ENCODE peak calls at places on chromosomes 16 and 17, in ten cellular contexts. One of them, this sample, is unnamed.

GRCh38 chr16:4982056-4982867 is 24.1 kb downstream of the SEC14L5 start:
- DNase-seq in stomach: no peak
- DNase-seq in SK-N-SH: no peak
- DNase-seq in transverse colon: no peak
- DNase-seq in prostate gland: no peak
- DNase-seq in endothelial cell of umbilical vein: no peak
- DNase-seq in breast epithelium: no peak
- DNase-seq in GM12891: no peak
- DNase-seq in GM12892: no peak
- DNase-seq in upper lobe of left lung: no peak
- DNase-seq in this sample: no peak

GRCh38 chr17:6446516-6447100 is 2.4 kb downstream of the PIMREG start:
- DNase-seq in endothelial cell of umbilical vein: no peak
- DNase-seq in transverse colon: no peak
- DNase-seq in breast epithelium: no peak
- DNase-seq in stomach: no peak
- DNase-seq in SK-N-SH: no peak
- DNase-seq in upper lobe of left lung: no peak
- DNase-seq in GM12891: no peak
- DNase-seq in GM12892: no peak
- DNase-seq in prostate gland: no peak
- DNase-seq in this sample: no peak

GRCh38 chr17:10205549-10206185 is 7.3 kb upstream of the GAS7 start:
- DNase-seq in GM12892: no peak
- DNase-seq in stomach: no peak
- DNase-seq in prostate gland: no peak
- DNase-seq in GM12891: no peak
- DNase-seq in transverse colon: no peak
- DNase-seq in SK-N-SH: no peak
- DNase-seq in upper lobe of left lung: no peak
- DNase-seq in endothelial cell of umbilical vein: no peak
- DNase-seq in breast epithelium: no peak
- DNase-seq in this sample: no peak

GRCh38 chr16:20878682-20879147 is 21.4 kb downstream of the DCUN1D3 start:
- DNase-seq in prostate gland: no peak
- DNase-seq in GM12891: no peak
- DNase-seq in transverse colon: no peak
- DNase-seq in stomach: no peak
- DNase-seq in SK-N-SH: no peak
- DNase-seq in breast epithelium: no peak
- DNase-seq in GM12892: no peak
- DNase-seq in upper lobe of left lung: no peak
- DNase-seq in endothelial cell of umbilical vein: no peak
- DNase-seq in this sample: no peak

GRCh38 chr17:18910881-18911280 is 41.1 kb upstream of the SLC5A10 start:
- DNase-seq in GM12891: no peak
- DNase-seq in endothelial cell of umbilical vein: no peak
- DNase-seq in transverse colon: no peak
- DNase-seq in breast epithelium: no peak
- DNase-seq in SK-N-SH: no peak
- DNase-seq in stomach: no peak
- DNase-seq in prostate gland: no peak
- DNase-seq in upper lobe of left lung: no peak
- DNase-seq in GM12892: no peak
- DNase-seq in this sample: no peak

GRCh38 chr17:31393749-31394146 is 2.3 kb downstream of the RAB11FIP4 start:
- DNase-seq in GM12892: no peak
- DNase-seq in transverse colon: no peak
- DNase-seq in GM12891: no peak
- DNase-seq in upper lobe of left lung: peak
- DNase-seq in SK-N-SH: no peak
- DNase-seq in endothelial cell of umbilical vein: no peak
- DNase-seq in stomach: peak
- DNase-seq in prostate gland: no peak
- DNase-seq in breast epithelium: no peak
- DNase-seq in this sample: no peak

GRCh38 chr17:60599220-60599619 is 773 bp upstream of the PPM1D start:
- DNase-seq in upper lobe of left lung: no peak
- DNase-seq in GM12891: no peak
- DNase-seq in breast epithelium: no peak
- DNase-seq in GM12892: no peak
- DNase-seq in SK-N-SH: peak
- DNase-seq in stomach: no peak
- DNase-seq in endothelial cell of umbilical vein: no peak
- DNase-seq in transverse colon: no peak
- DNase-seq in prostate gland: no peak
- DNase-seq in this sample: no peak

GRCh38 chr17:50619489-50619888 is 15.2 kb upstream of the ABCC3 start:
- DNase-seq in transverse colon: no peak
- DNase-seq in prostate gland: no peak
- DNase-seq in SK-N-SH: no peak
- DNase-seq in breast epithelium: no peak
- DNase-seq in upper lobe of left lung: no peak
- DNase-seq in stomach: no peak
- DNase-seq in GM12892: no peak
- DNase-seq in endothelial cell of umbilical vein: no peak
- DNase-seq in GM12891: no peak
- DNase-seq in this sample: no peak

GRCh38 chr16:5604770-5605169 is 507.2 kb upstream of the EEF2KMT start:
- DNase-seq in stomach: no peak
- DNase-seq in SK-N-SH: peak
- DNase-seq in transverse colon: no peak
- DNase-seq in GM12892: no peak
- DNase-seq in upper lobe of left lung: no peak
- DNase-seq in endothelial cell of umbilical vein: no peak
- DNase-seq in prostate gland: no peak
- DNase-seq in breast epithelium: no peak
- DNase-seq in GM12891: no peak
- DNase-seq in this sample: no peak

GRCh38 chr17:80773243-80773991 is 218.2 kb upstream of the CHMP6 start:
- DNase-seq in upper lobe of left lung: no peak
- DNase-seq in transverse colon: peak
- DNase-seq in endothelial cell of umbilical vein: no peak
- DNase-seq in GM12892: no peak
- DNase-seq in SK-N-SH: peak
- DNase-seq in GM12891: no peak
- DNase-seq in stomach: no peak
- DNase-seq in breast epithelium: no peak
- DNase-seq in prostate gland: peak
- DNase-seq in this sample: no peak

GRCh38 chr17:39735882-39736281 is 1.9 kb upstream of the GRB7 start:
- DNase-seq in breast epithelium: no peak
- DNase-seq in endothelial cell of umbilical vein: no peak
- DNase-seq in GM12891: no peak
- DNase-seq in transverse colon: no peak
- DNase-seq in upper lobe of left lung: no peak
- DNase-seq in prostate gland: no peak
- DNase-seq in SK-N-SH: no peak
- DNase-seq in stomach: no peak
- DNase-seq in GM12892: no peak
- DNase-seq in this sample: no peak

GRCh38 chr17:57338257-57338919 is 82.1 kb downstream of the MSI2 start:
- DNase-seq in GM12891: peak
- DNase-seq in upper lobe of left lung: no peak
- DNase-seq in transverse colon: no peak
- DNase-seq in prostate gland: no peak
- DNase-seq in SK-N-SH: no peak
- DNase-seq in endothelial cell of umbilical vein: no peak
- DNase-seq in GM12892: peak
- DNase-seq in breast epithelium: no peak
- DNase-seq in stomach: no peak
- DNase-seq in this sample: peak

GRCh38 chr16:2032285-2033056 is 5.8 kb downstream of the NHERF2 start:
- DNase-seq in stomach: no peak
- DNase-seq in GM12891: no peak
- DNase-seq in transverse colon: no peak
- DNase-seq in SK-N-SH: no peak
- DNase-seq in endothelial cell of umbilical vein: no peak
- DNase-seq in upper lobe of left lung: no peak
- DNase-seq in prostate gland: no peak
- DNase-seq in breast epithelium: no peak
- DNase-seq in GM12892: no peak
- DNase-seq in this sample: no peak

GRCh38 chr16:30875881-30876791 is 17.7 kb downstream of the BCL7C start:
- DNase-seq in stomach: no peak
- DNase-seq in transverse colon: peak
- DNase-seq in GM12892: peak
- DNase-seq in breast epithelium: no peak
- DNase-seq in upper lobe of left lung: no peak
- DNase-seq in SK-N-SH: peak
- DNase-seq in prostate gland: no peak
- DNase-seq in GM12891: peak
- DNase-seq in endothelial cell of umbilical vein: no peak
- DNase-seq in this sample: no peak
- TF ChIP-seq POLR2AphosphoS5 in stomach: no peak
- TF ChIP-seq POLR2AphosphoS5 in transverse colon: no peak
- TF ChIP-seq POLR2AphosphoS5 in GM12892: peak
- TF ChIP-seq POLR2AphosphoS5 in breast epithelium: no peak
- TF ChIP-seq POLR2AphosphoS5 in upper lobe of left lung: no peak
- TF ChIP-seq POLR2AphosphoS5 in SK-N-SH: no peak
- TF ChIP-seq POLR2AphosphoS5 in prostate gland: no peak
- TF ChIP-seq POLR2AphosphoS5 in GM12891: peak
- TF ChIP-seq POLR2AphosphoS5 in endothelial cell of umbilical vein: no peak
- TF ChIP-seq POLR2AphosphoS5 in this sample: no peak

GRCh38 chr17:82234211-82235055 is 5.6 kb downstream of the SLC16A3 start:
- DNase-seq in SK-N-SH: no peak
- DNase-seq in stomach: no peak
- DNase-seq in GM12891: no peak
- DNase-seq in prostate gland: no peak
- DNase-seq in transverse colon: no peak
- DNase-seq in breast epithelium: no peak
- DNase-seq in endothelial cell of umbilical vein: no peak
- DNase-seq in upper lobe of left lung: no peak
- DNase-seq in GM12892: no peak
- DNase-seq in this sample: peak
- TF ChIP-seq POLR2AphosphoS5 in SK-N-SH: no peak
- TF ChIP-seq POLR2AphosphoS5 in stomach: no peak
- TF ChIP-seq POLR2AphosphoS5 in GM12891: no peak
- TF ChIP-seq POLR2AphosphoS5 in prostate gland: no peak
- TF ChIP-seq POLR2AphosphoS5 in transverse colon: no peak
- TF ChIP-seq POLR2AphosphoS5 in breast epithelium: no peak
- TF ChIP-seq POLR2AphosphoS5 in endothelial cell of umbilical vein: no peak
- TF ChIP-seq POLR2AphosphoS5 in upper lobe of left lung: no peak
- TF ChIP-seq POLR2AphosphoS5 in GM12892: no peak
- TF ChIP-seq POLR2AphosphoS5 in this sample: peak

GRCh38 chr17:55437165-55437605 is 15.6 kb upstream of the MMD start:
- DNase-seq in transverse colon: no peak
- DNase-seq in GM12891: no peak
- DNase-seq in SK-N-SH: no peak
- DNase-seq in upper lobe of left lung: no peak
- DNase-seq in prostate gland: no peak
- DNase-seq in GM12892: no peak
- DNase-seq in breast epithelium: no peak
- DNase-seq in stomach: no peak
- DNase-seq in endothelial cell of umbilical vein: no peak
- DNase-seq in this sample: peak
- TF ChIP-seq POLR2AphosphoS5 in transverse colon: no peak
- TF ChIP-seq POLR2AphosphoS5 in GM12891: no peak
- TF ChIP-seq POLR2AphosphoS5 in SK-N-SH: no peak
- TF ChIP-seq POLR2AphosphoS5 in upper lobe of left lung: no peak
- TF ChIP-seq POLR2AphosphoS5 in prostate gland: no peak
- TF ChIP-seq POLR2AphosphoS5 in GM12892: peak
- TF ChIP-seq POLR2AphosphoS5 in breast epithelium: no peak
- TF ChIP-seq POLR2AphosphoS5 in stomach: no peak
- TF ChIP-seq POLR2AphosphoS5 in endothelial cell of umbilical vein: no peak
- TF ChIP-seq POLR2AphosphoS5 in this sample: no peak

GRCh38 chr17:77865109-77865611 is 93.3 kb upstream of the TNRC6C start:
- DNase-seq in prostate gland: no peak
- DNase-seq in endothelial cell of umbilical vein: no peak
- DNase-seq in upper lobe of left lung: no peak
- DNase-seq in GM12892: no peak
- DNase-seq in stomach: no peak
- DNase-seq in transverse colon: no peak
- DNase-seq in SK-N-SH: peak
- DNase-seq in breast epithelium: no peak
- DNase-seq in GM12891: no peak
- DNase-seq in this sample: no peak

GRCh38 chr17:77863814-77864161 is 94.7 kb upstream of the TNRC6C start:
- DNase-seq in upper lobe of left lung: no peak
- DNase-seq in stomach: no peak
- DNase-seq in GM12892: no peak
- DNase-seq in transverse colon: peak
- DNase-seq in breast epithelium: no peak
- DNase-seq in prostate gland: no peak
- DNase-seq in GM12891: no peak
- DNase-seq in endothelial cell of umbilical vein: no peak
- DNase-seq in SK-N-SH: peak
- DNase-seq in this sample: peak

GRCh38 chr17:77865716-77866115 is 92.8 kb upstream of the TNRC6C start:
- DNase-seq in breast epithelium: no peak
- DNase-seq in endothelial cell of umbilical vein: no peak
- DNase-seq in upper lobe of left lung: no peak
- DNase-seq in stomach: no peak
- DNase-seq in transverse colon: no peak
- DNase-seq in GM12891: no peak
- DNase-seq in SK-N-SH: no peak
- DNase-seq in prostate gland: no peak
- DNase-seq in GM12892: no peak
- DNase-seq in this sample: no peak

GRCh38 chr17:77862890-77863813 is 95.4 kb upstream of the TNRC6C start:
- DNase-seq in SK-N-SH: no peak
- DNase-seq in GM12891: no peak
- DNase-seq in stomach: no peak
- DNase-seq in endothelial cell of umbilical vein: no peak
- DNase-seq in breast epithelium: no peak
- DNase-seq in transverse colon: no peak
- DNase-seq in prostate gland: no peak
- DNase-seq in upper lobe of left lung: no peak
- DNase-seq in GM12892: no peak
- DNase-seq in this sample: no peak

GRCh38 chr17:77864234-77865108 is 94.0 kb upstream of the TNRC6C start:
- DNase-seq in breast epithelium: no peak
- DNase-seq in transverse colon: no peak
- DNase-seq in stomach: no peak
- DNase-seq in prostate gland: no peak
- DNase-seq in SK-N-SH: peak
- DNase-seq in GM12892: no peak
- DNase-seq in upper lobe of left lung: no peak
- DNase-seq in endothelial cell of umbilical vein: no peak
- DNase-seq in GM12891: no peak
- DNase-seq in this sample: no peak
- TF ChIP-seq POLR2AphosphoS5 in breast epithelium: no peak
- TF ChIP-seq POLR2AphosphoS5 in transverse colon: no peak
- TF ChIP-seq POLR2AphosphoS5 in stomach: no peak
- TF ChIP-seq POLR2AphosphoS5 in prostate gland: no peak
- TF ChIP-seq POLR2AphosphoS5 in SK-N-SH: no peak
- TF ChIP-seq POLR2AphosphoS5 in GM12892: no peak
- TF ChIP-seq POLR2AphosphoS5 in upper lobe of left lung: no peak
- TF ChIP-seq POLR2AphosphoS5 in endothelial cell of umbilical vein: no peak
- TF ChIP-seq POLR2AphosphoS5 in GM12891: no peak
- TF ChIP-seq POLR2AphosphoS5 in this sample: no peak